ENCODE peak calls at places on chromosomes 5 and 9, in nine cellular contexts. C, M, D, Y, T, Z, Q, O and P are unnamed samples.
A peak's percentile ranks its signal among the peaks of the same experiment; 100 is the strongest.

GRCh38 chr5:126868961-126869451 is 92.1 kb downstream of the LMNB1 start:
- DNase-seq in C (no peak), M (no peak), D (no peak), Y (no peak), T (peak; percentile 48), Z (no peak), Q (peak; percentile 14), O (no peak), P (no peak)

GRCh38 chr9:129038109-129038852 is 1.9 kb downstream of the MIGA2 start:
- DNase-seq in C (no peak), M (no peak), D (no peak), Y (no peak), T (no peak), Z (no peak), Q (no peak), O (no peak), P (no peak)

GRCh38 chr5:2272755-2273154 is 390.0 kb upstream of the IRX4 start:
- DNase-seq in C (no peak), M (no peak), D (no peak), Y (no peak), T (no peak), Z (no peak), Q (no peak), O (no peak), P (no peak)

GRCh38 chr5:43649256-43649655 is 46.3 kb downstream of the NNT start:
- DNase-seq in C (no peak), M (peak; percentile 75), D (peak; percentile 40), Y (no peak), T (no peak), Z (no peak), Q (no peak), O (peak; percentile 67), P (no peak)

GRCh38 chr5:14872070-14872989 is 752 bp upstream of the ANKH start:
- DNase-seq in C (peak; percentile 79), M (peak; percentile 36), D (peak; percentile 43), Y (peak; percentile 70), T (peak; percentile 80), Z (peak; percentile 48), Q (peak; percentile 16), O (peak; percentile 49), P (peak; percentile 77)

GRCh38 chr9:90642570-90643539 is at the start of gene DIRAS2:
- DNase-seq in C (peak; percentile 75), M (peak; percentile 65), D (no peak), Y (peak; percentile 89), T (peak; percentile 52), Z (peak; percentile 67), Q (peak; percentile 93), O (peak; percentile 35), P (peak; percentile 84)

GRCh38 chr9:127835930-127836586 is 18.4 kb downstream of the ENG start:
- DNase-seq in C (no peak), M (peak; percentile 62), D (no peak), Y (no peak), T (peak; percentile 66), Z (no peak), Q (no peak), O (peak; percentile 81), P (no peak)

GRCh38 chr9:93169444-93169843 is 14.5 kb upstream of the WNK2 start:
- DNase-seq in C (no peak), M (no peak), D (no peak), Y (no peak), T (no peak), Z (no peak), Q (no peak), O (no peak), P (no peak)

GRCh38 chr5:150186137-150186536 is 3.7 kb upstream of the SLC6A7 start:
- DNase-seq in C (no peak), M (no peak), D (no peak), Y (no peak), T (no peak), Z (no peak), Q (no peak), O (no peak), P (no peak)

GRCh38 chr9:35736201-35736633 is 3.8 kb downstream of the CREB3 start:
- DNase-seq in C (peak; percentile 59), M (peak; percentile 81), D (peak; percentile 48), Y (peak; percentile 67), T (peak; percentile 69), Z (peak; percentile 64), Q (peak; percentile 58), O (peak; percentile 84), P (peak; percentile 64)

GRCh38 chr9:97934321-97935115 is 3.5 kb downstream of the HEMGN start:
- DNase-seq in C (no peak), M (no peak), D (no peak), Y (no peak), T (no peak), Z (no peak), Q (peak; percentile 29), O (no peak), P (no peak)

GRCh38 chr5:56984445-56984844 is 32.5 kb upstream of the MIER3 start:
- DNase-seq in C (no peak), M (no peak), D (no peak), Y (no peak), T (peak; percentile 24), Z (no peak), Q (no peak), O (no peak), P (no peak)

GRCh38 chr5:122350496-122350895 is 38.5 kb downstream of the SNCAIP start:
- DNase-seq in C (no peak), M (peak; percentile 31), D (no peak), Y (no peak), T (no peak), Z (no peak), Q (no peak), O (no peak), P (no peak)

GRCh38 chr5:38607396-38607795 is 51.0 kb upstream of the LIFR start:
- DNase-seq in C (no peak), M (peak; percentile 99), D (no peak), Y (no peak), T (no peak), Z (no peak), Q (no peak), O (peak; percentile 95), P (no peak)

GRCh38 chr9:91029621-91030361 is 228.2 kb downstream of the SYK start:
- DNase-seq in C (no peak), M (no peak), D (no peak), Y (no peak), T (no peak), Z (no peak), Q (no peak), O (no peak), P (no peak)

GRCh38 chr5:157212307-157212706 is 31.7 kb downstream of the ITK start:
- DNase-seq in C (no peak), M (no peak), D (no peak), Y (no peak), T (no peak), Z (no peak), Q (no peak), O (no peak), P (no peak)

GRCh38 chr9:78932849-78933627 is 636.1 kb downstream of the PSAT1 start:
- DNase-seq in C (no peak), M (peak; percentile 65), D (peak; percentile 31), Y (no peak), T (no peak), Z (no peak), Q (no peak), O (peak; percentile 90), P (no peak)

GRCh38 chr5:1141827-1142226 is 30.0 kb upstream of the SLC12A7 start:
- DNase-seq in C (no peak), M (no peak), D (no peak), Y (peak; percentile 76), T (no peak), Z (no peak), Q (no peak), O (no peak), P (no peak)

GRCh38 chr9:122552812-122553211 is at the start of gene OR1N2:
- DNase-seq in C (no peak), M (no peak), D (no peak), Y (no peak), T (no peak), Z (no peak), Q (no peak), O (no peak), P (peak; percentile 30)

GRCh38 chr9:95722141-95722540 is 153.3 kb upstream of the ERCC6L2 start:
- DNase-seq in C (no peak), M (no peak), D (no peak), Y (no peak), T (no peak), Z (no peak), Q (peak; percentile 55), O (no peak), P (peak; percentile 59)

GRCh38 chr5:142441638-142442037 is 116.8 kb upstream of the SPRY4 start:
- DNase-seq in C (no peak), M (peak; percentile 69), D (no peak), Y (no peak), T (no peak), Z (no peak), Q (no peak), O (no peak), P (no peak)

GRCh38 chr5:23977996-23978395 is 470.6 kb downstream of the PRDM9 start:
- DNase-seq in C (peak; percentile 50), M (no peak), D (no peak), Y (no peak), T (peak; percentile 39), Z (no peak), Q (no peak), O (no peak), P (no peak)